ENCODE peak calls at places on chromosomes 2 and 18, in six cellular contexts. S, B, H, E, Q and A are unnamed samples.

GRCh38 chr2:221571391-221572179 is 519 bp downstream of the EPHA4 start:
- DNase-seq in B (peak; percentile 59), E (peak; percentile 36), H (peak; percentile 53), S (peak; percentile 23), Q (peak; percentile 8), A (peak; percentile 21)

GRCh38 chr2:219186754-219187456 is 8.8 kb downstream of the RETREG2 start:
- DNase-seq in H (no peak), E (peak; percentile 37), S (no peak), Q (no peak), B (peak; percentile 7), A (no peak)

GRCh38 chr2:101231253-101231652 is 21.4 kb upstream of the CNOT11 start:
- DNase-seq in Q (no peak), S (no peak), H (no peak), E (no peak), B (no peak), A (no peak)

GRCh38 chr2:55885129-55885943 is 38.2 kb downstream of the EFEMP1 start:
- DNase-seq in Q (no peak), H (peak; percentile 98), E (no peak), B (no peak), S (peak; percentile 38), A (no peak)

GRCh38 chr2:16226942-16227664 is 286.8 kb downstream of the MYCN start:
- DNase-seq in S (no peak), Q (peak; percentile 100), H (no peak), B (no peak), E (no peak), A (no peak)

GRCh38 chr18:3682061-3682460 is 232.1 kb downstream of the TGIF1 start:
- DNase-seq in H (no peak), E (no peak), B (no peak), S (no peak), Q (no peak), A (no peak)

GRCh38 chr2:2018713-2019410 is 274.5 kb upstream of the PXDN start:
- DNase-seq in H (no peak), Q (no peak), S (no peak), E (no peak), B (peak; percentile 4), A (no peak)

GRCh38 chr2:72415256-72415655 is 267.6 kb upstream of the CYP26B1 start:
- DNase-seq in E (no peak), S (no peak), H (peak; percentile 21), Q (no peak), B (no peak), A (no peak)

GRCh38 chr2:229752970-229753729 is 38.8 kb upstream of the DNER start:
- DNase-seq in S (no peak), Q (no peak), B (no peak), H (no peak), E (no peak), A (no peak)

GRCh38 chr2:238009563-238009962 is 42.7 kb downstream of the UBE2F start:
- DNase-seq in Q (no peak), B (no peak), H (no peak), S (no peak), E (no peak), A (no peak)

GRCh38 chr2:73561422-73561821 is 80.8 kb downstream of the NAT8 start:
- DNase-seq in S (no peak), B (no peak), E (no peak), H (peak; percentile 36), Q (no peak), A (no peak)

GRCh38 chr2:97718051-97718882 is 4.9 kb downstream of the ZAP70 start:
- DNase-seq in Q (no peak), S (no peak), E (peak; percentile 77), B (peak; percentile 33), H (no peak), A (no peak)

GRCh38 chr2:75607988-75608683 is 38.4 kb upstream of the MRPL19 start:
- DNase-seq in Q (no peak), H (no peak), S (no peak), E (no peak), B (no peak), A (no peak)

GRCh38 chr2:167550448-167550847 is 662.2 kb downstream of the XIRP2 start:
- DNase-seq in E (peak; percentile 13), H (peak; percentile 33), S (no peak), Q (no peak), B (no peak), A (no peak)

GRCh38 chr18:24534737-24535136 is 74.3 kb downstream of the HRH4 start:
- DNase-seq in S (no peak), Q (no peak), B (no peak), H (no peak), E (no peak), A (no peak)

GRCh38 chr2:158204741-158205165 is 103.1 kb downstream of the UPP2 start:
- DNase-seq in H (no peak), E (no peak), Q (no peak), B (no peak), S (no peak), A (no peak)

GRCh38 chr18:21275645-21276044 is 33.6 kb downstream of the GREB1L start:
- DNase-seq in H (no peak), E (no peak), Q (no peak), B (no peak), S (no peak), A (no peak)

GRCh38 chr2:186456941-186457340 is 29.1 kb upstream of the ZC3H15 start:
- DNase-seq in E (no peak), S (no peak), B (no peak), Q (no peak), H (peak; percentile 74), A (no peak)

GRCh38 chr18:68916734-68917133 is 118.9 kb downstream of the CCDC102B start:
- DNase-seq in B (no peak), H (peak; percentile 2), Q (no peak), E (no peak), S (peak; percentile 11), A (no peak)

GRCh38 chr2:134461511-134461910 is 207.6 kb downstream of the MGAT5 start:
- DNase-seq in S (peak; percentile 9), E (no peak), B (no peak), Q (no peak), H (no peak), A (no peak)

GRCh38 chr2:162749456-162749855 is 89.1 kb downstream of the KCNH7 start:
- DNase-seq in S (no peak), Q (no peak), E (no peak), B (no peak), H (no peak), A (no peak)

GRCh38 chr2:218073185-218073584 is 4.1 kb downstream of the RUFY4 start:
- DNase-seq in Q (no peak), S (no peak), B (no peak), H (no peak), E (no peak), A (no peak)

GRCh38 chr2:109666466-109666865 is 52.3 kb downstream of the SOWAHC start:
- DNase-seq in Q (no peak), B (no peak), H (no peak), E (no peak), S (no peak), A (no peak)

GRCh38 chr2:109670556-109671411 is 56.6 kb downstream of the SOWAHC start:
- DNase-seq in E (no peak), Q (no peak), H (no peak), B (no peak), S (no peak), A (no peak)

GRCh38 chr2:109674894-109675534 is 60.9 kb downstream of the SOWAHC start:
- DNase-seq in E (no peak), Q (no peak), B (peak; percentile 88), S (peak; percentile 35), H (no peak), A (no peak)

DNA sequence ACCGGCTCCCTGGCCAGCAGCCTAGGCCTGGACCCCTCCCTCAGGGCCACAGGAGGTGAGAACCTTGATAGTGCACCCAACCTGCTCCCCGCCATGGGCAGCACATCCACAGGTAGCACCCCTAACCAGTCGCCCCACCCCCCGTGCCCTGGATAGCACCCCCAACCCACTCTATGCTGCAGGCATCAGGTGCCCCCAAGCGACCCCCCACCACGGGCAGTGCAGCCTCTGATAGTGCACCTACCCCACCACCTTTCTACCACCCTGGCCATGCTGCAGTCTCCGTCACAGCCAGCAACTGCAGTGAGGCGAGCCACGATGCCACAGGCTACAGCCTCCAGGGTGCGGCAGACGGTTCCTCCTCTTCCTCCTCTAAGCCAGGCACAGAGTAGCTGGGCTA is 55.6 kb downstream of the SOWAHC start:
- DNase-seq in H (no peak), S (no peak), Q (no peak), B (no peak), E (no peak), A (no peak)
- TF ChIP-seq CTCF in H (no peak), S (no peak), Q (no peak), B (no peak), E (no peak), A (no peak)

DNA sequence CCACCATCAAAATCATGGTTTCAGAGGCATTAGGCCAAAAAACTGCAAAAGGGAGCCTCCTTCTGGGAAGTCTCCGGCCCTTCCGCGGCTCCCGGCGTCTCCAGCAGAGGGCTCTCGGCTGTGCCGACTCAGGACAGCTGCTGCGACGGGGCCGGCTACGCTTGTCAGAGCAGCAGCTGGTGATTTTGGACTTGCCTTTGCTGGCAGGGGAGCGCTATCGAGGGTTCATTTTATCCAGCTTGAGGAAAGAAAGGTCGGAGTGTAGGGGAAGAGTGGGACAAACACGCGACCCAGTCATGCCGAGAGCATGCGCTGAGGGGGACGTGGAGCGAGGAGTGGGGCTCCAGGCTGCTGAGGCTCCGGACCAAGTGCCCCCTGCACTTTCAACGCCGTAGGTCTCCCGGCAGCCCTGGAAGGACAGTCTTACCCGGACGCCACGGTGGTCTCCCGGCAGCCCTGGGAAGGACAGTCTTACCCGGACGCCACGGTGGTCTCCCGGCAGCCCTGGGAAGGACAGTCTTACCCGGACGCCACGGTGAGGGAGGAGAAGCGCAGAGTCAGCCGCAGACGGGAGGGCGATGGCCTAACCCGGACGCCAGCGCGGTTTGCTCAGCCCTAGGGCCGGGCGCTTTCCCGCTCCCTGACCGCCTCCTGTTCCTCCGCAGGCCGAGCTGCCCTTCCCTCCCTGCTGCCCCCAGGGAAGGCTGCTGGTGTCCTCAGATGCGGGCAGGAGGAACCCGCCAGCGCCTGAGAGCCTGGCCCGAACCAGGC is 21.7 kb downstream of the DDX18 start:
- DNase-seq in H (peak; percentile 90), E (peak; percentile 85), Q (peak; percentile 77), B (peak; percentile 77), S (peak; percentile 14), A (peak; percentile 69)
- TF ChIP-seq CTCF in H (peak; percentile 99), E (peak; percentile 49), Q (peak; percentile 73), B (peak; percentile 66), S (peak; percentile 18), A (peak; percentile 84)

DNA sequence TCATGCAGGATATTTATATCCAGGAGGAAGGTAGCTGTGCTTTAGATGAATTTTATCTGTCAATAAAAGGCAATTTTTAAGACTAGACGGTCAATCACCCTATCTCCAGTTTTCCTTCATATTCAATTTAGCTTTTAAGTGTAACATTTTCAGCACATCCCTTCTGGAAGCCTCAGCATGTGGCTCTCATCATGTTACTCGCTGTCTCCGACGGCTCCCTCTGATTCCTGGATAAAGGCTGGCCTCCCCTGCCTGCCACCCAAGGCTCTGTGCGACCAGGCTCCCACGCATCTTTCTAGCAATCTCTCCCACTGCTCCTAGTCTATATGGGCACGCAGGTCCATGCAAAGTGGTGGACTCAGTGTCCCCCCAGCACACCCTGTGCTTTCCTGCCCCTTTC is 84.5 kb downstream of the MEP1B start:
- DNase-seq in H (no peak), E (no peak), Q (no peak), S (no peak), B (no peak), A (no peak)
- TF ChIP-seq CTCF in H (no peak), E (no peak), Q (no peak), S (no peak), B (no peak), A (no peak)

DNA sequence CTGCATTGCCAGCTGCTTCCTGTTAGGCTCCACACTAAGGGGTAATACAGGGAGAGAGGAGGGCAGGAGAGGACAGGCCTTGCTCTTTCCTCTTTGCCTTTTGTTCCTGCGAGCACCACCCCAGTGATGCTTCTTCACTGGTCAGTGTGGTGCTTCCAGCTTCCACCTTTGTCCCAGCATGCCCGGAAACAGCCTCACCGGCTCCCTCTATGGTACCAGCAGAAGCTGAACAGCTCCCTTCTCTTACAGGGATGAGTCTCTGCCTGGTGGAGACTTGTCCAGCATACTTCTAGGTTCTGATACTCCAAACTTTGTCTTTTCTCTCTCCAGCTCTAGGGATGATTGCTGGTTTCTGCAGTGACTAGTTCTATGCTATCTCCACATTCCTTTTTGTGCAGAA is 413.3 kb downstream of the TSN start:
- DNase-seq in S (peak; percentile 14), H (peak; percentile 28), E (no peak), Q (peak; percentile 18), B (no peak), A (no peak)
- TF ChIP-seq CTCF in S (no peak), H (peak; percentile 42), E (peak; percentile 7), Q (no peak), B (no peak), A (peak; percentile 17)